ENCODE peak calls at places on chromosomes 7 and 10, in five cellular contexts. B is stimulated activated CD4-positive, alpha-beta T cell treated with anti-CD3 and anti-CD28 coated beads, Interleukin-4, amount 100 ng/mL, for 24 hours; Y is CD4-positive, alpha-beta T cell; V is astrocyte of the spinal cord; I is caudate nucleus. P is an unnamed sample.

GRCh38 chr7:42193457-42194111 is 43.4 kb downstream of the GLI3 start:
- DNase-seq in B (no peak), Y (no peak), V (peak), I (no peak), P (peak)

GRCh38 chr10:131006458-131007256 is 304.9 kb downstream of the TCERG1L start:
- DNase-seq in B (no peak), Y (no peak), V (no peak), I (no peak), P (no peak)

GRCh38 chr7:128387663-128388485 is 21.9 kb downstream of the IMPDH1 start:
- DNase-seq in B (peak), Y (peak), V (peak), I (peak), P (peak)

GRCh38 chr10:124864421-124865193 is 63.0 kb downstream of the ABRAXAS2 start:
- DNase-seq in B (no peak), Y (no peak), V (no peak), I (no peak), P (peak)

GRCh38 chr10:95906675-95907453 is 911 bp upstream of the CC2D2B start:
- DNase-seq in B (peak), Y (peak), V (peak), I (no peak), P (peak)

GRCh38 chr10:132710746-132711617 is 75.0 kb downstream of the NKX6-2 start:
- DNase-seq in B (no peak), Y (no peak), V (no peak), I (no peak), P (no peak)

GRCh38 chr10:119305860-119306513 is 98.6 kb downstream of the GRK5 start:
- DNase-seq in B (peak), Y (peak), V (peak), I (no peak), P (peak)

GRCh38 chr7:36400606-36401005 is 10.9 kb downstream of the ANLN start:
- DNase-seq in B (no peak), Y (no peak), V (peak), I (no peak), P (peak)

GRCh38 chr10:43282881-43283280 is 16.0 kb upstream of the RASGEF1A start:
- DNase-seq in B (no peak), Y (no peak), V (no peak), I (no peak), P (no peak)

GRCh38 chr7:105389090-105389650 is 449 bp upstream of the SRPK2 start:
- DNase-seq in B (peak), Y (no peak), V (peak), I (peak), P (peak)

GRCh38 chr10:114525368-114525949 is 121.2 kb upstream of the AFAP1L2 start:
- DNase-seq in B (no peak), Y (no peak), V (peak), I (no peak), P (no peak)

GRCh38 chr7:157000741-157001653 is 9.5 kb downstream of the MNX1 start:
- DNase-seq in B (no peak), Y (no peak), V (no peak), I (no peak), P (no peak)

GRCh38 chr10:124213471-124213870 is 120.1 kb upstream of the CHST15 start:
- DNase-seq in B (no peak), Y (no peak), V (no peak), I (no peak), P (no peak)

GRCh38 chr10:63210611-63211196 is 77.6 kb downstream of the NRBF2 start:
- DNase-seq in B (no peak), Y (no peak), V (peak), I (no peak), P (peak)

GRCh38 chr10:70729763-70730357 is 55.3 kb downstream of the TBATA start:
- DNase-seq in B (no peak), Y (no peak), V (no peak), I (no peak), P (no peak)

GRCh38 chr7:131934452-131934851 is 378.0 kb upstream of the PODXL start:
- DNase-seq in B (no peak), Y (no peak), V (no peak), I (no peak), P (no peak)

GRCh38 chr7:16780586-16780985 is 24.2 kb downstream of the AGR2 start:
- DNase-seq in B (no peak), Y (no peak), V (no peak), I (no peak), P (no peak)

GRCh38 chr7:17422966-17423365 is 124.5 kb downstream of the AHR start:
- DNase-seq in B (no peak), Y (no peak), V (peak), I (no peak), P (no peak)

GRCh38 chr10:49679480-49679893 is at the start of gene C10orf53:
- DNase-seq in B (no peak), Y (no peak), V (peak), I (no peak), P (peak)

GRCh38 chr7:47786557-47787248 is 161.6 kb downstream of the PKD1L1 start:
- DNase-seq in B (no peak), Y (no peak), V (peak), I (no peak), P (peak)

GRCh38 chr10:118042827-118043242 is 3.9 kb downstream of the RAB11FIP2 start:
- DNase-seq in B (no peak), Y (no peak), V (peak), I (no peak), P (no peak)

GRCh38 chr10:2957785-2958184 is 109.6 kb upstream of the PFKP start:
- DNase-seq in B (no peak), Y (no peak), V (no peak), I (no peak), P (no peak)

GRCh38 chr10:113539789-113540188 is 13.1 kb upstream of the HABP2 start:
- DNase-seq in B (no peak), Y (no peak), V (peak), I (no peak), P (no peak)

GRCh38 chr10:95499482-95499989 is 61.6 kb downstream of the SORBS1 start:
- DNase-seq in B (no peak), Y (no peak), V (peak), I (no peak), P (no peak)

GRCh38 chr10:133167693-133168616 is 7.9 kb downstream of the KNDC1 start:
- DNase-seq in B (no peak), Y (no peak), V (no peak), I (no peak), P (no peak)

GRCh38 chr10:101571573-101571925 is 16.5 kb downstream of the POLL start:
- DNase-seq in B (no peak), Y (no peak), V (no peak), I (no peak), P (no peak)

GRCh38 chr7:66356277-66356721 is 151.2 kb downstream of the TPST1 start:
- DNase-seq in B (no peak), Y (no peak), V (peak), I (no peak), P (no peak)

GRCh38 chr10:127278001-127278400 is 81.6 kb upstream of the INSYN2A start:
- DNase-seq in B (no peak), Y (no peak), V (peak), I (no peak), P (peak)

GRCh38 chr10:16954280-16955030 is 137.2 kb upstream of the RSU1 start:
- DNase-seq in B (no peak), Y (no peak), V (no peak), I (no peak), P (peak)

GRCh38 chr7:36809510-36809909 is 85.2 kb upstream of the AOAH start:
- DNase-seq in B (no peak), Y (no peak), V (no peak), I (no peak), P (no peak)

GRCh38 chr7:111537134-111537533 is 25.2 kb downstream of the IMMP2L start:
- DNase-seq in B (no peak), Y (no peak), V (no peak), I (no peak), P (no peak)

GRCh38 chr10:49444349-49444748 is 48.5 kb upstream of the DRGX start:
- DNase-seq in B (no peak), Y (no peak), V (no peak), I (no peak), P (no peak)

GRCh38 chr7:27940341-27940740 is 200.4 kb downstream of the TAX1BP1 start:
- DNase-seq in B (no peak), Y (no peak), V (no peak), I (peak), P (no peak)

GRCh38 chr7:19930851-19931250 is 157.4 kb upstream of the TMEM196 start:
- DNase-seq in B (no peak), Y (no peak), V (no peak), I (no peak), P (no peak)

GRCh38 chr10:14782691-14783363 is 8.1 kb upstream of the FAM107B start:
- DNase-seq in B (no peak), Y (no peak), V (no peak), I (no peak), P (peak)

GRCh38 chr10:29897430-29897829 is 162.0 kb downstream of the JCAD start:
- DNase-seq in B (no peak), Y (no peak), V (no peak), I (no peak), P (no peak)